ENCODE peak calls at places on chromosome 5, in eight cellular contexts. Y is C1 segment of cervical spinal cord, Z is GM13976, P is posterior cingulate gyrus, E is ACHN, Q is GM12892, F is lung microvascular endothelial cell, L is A549. X is an unnamed sample.

GRCh38 chr5:60578295-60578694 is 121.7 kb downstream of the DEPDC1B start:
- DNase-seq in Y (no peak), Z (no peak), P (no peak), E (no peak), Q (no peak), F (no peak), L (no peak), X (no peak)

GRCh38 chr5:154972476-154973080 is 31.7 kb downstream of the MRPL22 start:
- DNase-seq in Y (peak), Z (no peak), P (peak), E (peak), Q (no peak), F (peak), L (peak), X (peak)

GRCh38 chr5:130324953-130325671 is 420.8 kb downstream of the CHSY3 start:
- DNase-seq in Y (no peak), Z (no peak), P (no peak), E (no peak), Q (no peak), F (no peak), L (no peak), X (peak)

GRCh38 chr5:114924784-114925183 is 244.9 kb downstream of the TRIM36 start:
- DNase-seq in Y (no peak), Z (no peak), P (no peak), E (no peak), Q (no peak), F (no peak), L (no peak), X (no peak)

GRCh38 chr5:83407931-83408330 is 63.6 kb upstream of the VCAN start:
- DNase-seq in Y (no peak), Z (no peak), P (no peak), E (no peak), Q (no peak), F (no peak), L (no peak), X (no peak)

GRCh38 chr5:102682102-102682647 is 72.9 kb upstream of the PAM start:
- DNase-seq in Y (no peak), Z (no peak), P (no peak), E (no peak), Q (no peak), F (no peak), L (no peak), X (no peak)

GRCh38 chr5:72015103-72015548 is 92.1 kb upstream of the MAP1B start:
- DNase-seq in Y (peak), Z (no peak), P (peak), E (peak), Q (no peak), F (peak), L (peak), X (peak)

GRCh38 chr5:51404256-51404655 is 21.0 kb downstream of the ISL1 start:
- DNase-seq in Y (no peak), Z (no peak), P (no peak), E (no peak), Q (no peak), F (no peak), L (no peak), X (no peak)

GRCh38 chr5:147267082-147267832 is 32.4 kb downstream of the STK32A start:
- DNase-seq in Y (no peak), Z (no peak), P (no peak), E (no peak), Q (no peak), F (no peak), L (no peak), X (no peak)

X was measured in GM12865.